ENCODE peak calls at places on chromosomes 2 and 18, in eight cellular contexts. One of them, this sample, is unnamed.
A peak's percentile ranks its signal among the peaks of the same experiment; 100 is the strongest.

GRCh38 chr2:207937818-207938217 is 87.5 kb downstream of the PLEKHM3 start:
- DNase-seq in kidney: no peak
- DNase-seq in SJSA1: no peak
- DNase-seq in tibial artery: no peak
- DNase-seq in endodermal cell: no peak
- DNase-seq in lung: no peak
- DNase-seq in esophagus muscularis mucosa: no peak
- DNase-seq in effector memory CD4-positive, alpha-beta T cell: no peak
- DNase-seq in this sample: no peak

GRCh38 chr2:133171396-133172004 is 396.8 kb downstream of the NCKAP5 start:
- DNase-seq in tibial artery: no peak
- DNase-seq in endodermal cell: peak; percentile 45
- DNase-seq in lung: no peak
- DNase-seq in SJSA1: peak; percentile 41
- DNase-seq in esophagus muscularis mucosa: no peak
- DNase-seq in effector memory CD4-positive, alpha-beta T cell: no peak
- DNase-seq in kidney: no peak
- DNase-seq in this sample: no peak

GRCh38 chr2:172374318-172375240 is 52.8 kb upstream of the ITGA6 start:
- DNase-seq in kidney: no peak
- DNase-seq in tibial artery: no peak
- DNase-seq in effector memory CD4-positive, alpha-beta T cell: no peak
- DNase-seq in SJSA1: no peak
- DNase-seq in esophagus muscularis mucosa: no peak
- DNase-seq in endodermal cell: no peak
- DNase-seq in lung: no peak
- DNase-seq in this sample: no peak

GRCh38 chr2:226999676-227000075 is 163.8 kb downstream of the RHBDD1 start:
- DNase-seq in effector memory CD4-positive, alpha-beta T cell: no peak
- DNase-seq in esophagus muscularis mucosa: no peak
- DNase-seq in tibial artery: no peak
- DNase-seq in endodermal cell: no peak
- DNase-seq in kidney: no peak
- DNase-seq in lung: no peak
- DNase-seq in SJSA1: no peak
- DNase-seq in this sample: no peak

GRCh38 chr2:6184532-6185302 is 492.5 kb downstream of the SOX11 start:
- DNase-seq in kidney: no peak
- DNase-seq in lung: no peak
- DNase-seq in effector memory CD4-positive, alpha-beta T cell: no peak
- DNase-seq in SJSA1: no peak
- DNase-seq in tibial artery: no peak
- DNase-seq in endodermal cell: no peak
- DNase-seq in esophagus muscularis mucosa: no peak
- DNase-seq in this sample: no peak

GRCh38 chr2:189763908-189764661 is 1.5 kb upstream of the OSGEPL1 start:
- DNase-seq in esophagus muscularis mucosa: no peak
- DNase-seq in tibial artery: no peak
- DNase-seq in SJSA1: no peak
- DNase-seq in lung: no peak
- DNase-seq in endodermal cell: no peak
- DNase-seq in kidney: no peak
- DNase-seq in effector memory CD4-positive, alpha-beta T cell: no peak
- DNase-seq in this sample: no peak

GRCh38 chr18:75783816-75784215 is 356.3 kb upstream of the SMIM21 start:
- DNase-seq in SJSA1: no peak
- DNase-seq in tibial artery: no peak
- DNase-seq in esophagus muscularis mucosa: no peak
- DNase-seq in lung: no peak
- DNase-seq in endodermal cell: no peak
- DNase-seq in kidney: no peak
- DNase-seq in effector memory CD4-positive, alpha-beta T cell: no peak
- DNase-seq in this sample: no peak

GRCh38 chr2:180728928-180729559 is 251.4 kb upstream of the UBE2E3 start:
- DNase-seq in lung: no peak
- DNase-seq in esophagus muscularis mucosa: no peak
- DNase-seq in tibial artery: no peak
- DNase-seq in effector memory CD4-positive, alpha-beta T cell: no peak
- DNase-seq in SJSA1: no peak
- DNase-seq in endodermal cell: no peak
- DNase-seq in kidney: no peak
- DNase-seq in this sample: no peak

GRCh38 chr2:150135223-150135883 is 352.1 kb downstream of the RND3 start:
- DNase-seq in SJSA1: no peak
- DNase-seq in lung: no peak
- DNase-seq in tibial artery: no peak
- DNase-seq in esophagus muscularis mucosa: no peak
- DNase-seq in endodermal cell: no peak
- DNase-seq in effector memory CD4-positive, alpha-beta T cell: no peak
- DNase-seq in kidney: no peak
- DNase-seq in this sample: no peak

GRCh38 chr2:44805836-44806235 is 135.7 kb upstream of the SIX3 start:
- DNase-seq in effector memory CD4-positive, alpha-beta T cell: no peak
- DNase-seq in kidney: no peak
- DNase-seq in SJSA1: no peak
- DNase-seq in lung: no peak
- DNase-seq in tibial artery: no peak
- DNase-seq in endodermal cell: no peak
- DNase-seq in esophagus muscularis mucosa: no peak
- DNase-seq in this sample: no peak

GRCh38 chr2:118752762-118753429 is 94.6 kb downstream of the EN1 start:
- DNase-seq in lung: no peak
- DNase-seq in effector memory CD4-positive, alpha-beta T cell: no peak
- DNase-seq in esophagus muscularis mucosa: no peak
- DNase-seq in tibial artery: no peak
- DNase-seq in SJSA1: no peak
- DNase-seq in endodermal cell: no peak
- DNase-seq in kidney: no peak
- DNase-seq in this sample: no peak

GRCh38 chr2:72722492-72723090 is 103.2 kb downstream of the EXOC6B start:
- DNase-seq in endodermal cell: no peak
- DNase-seq in lung: no peak
- DNase-seq in tibial artery: no peak
- DNase-seq in kidney: no peak
- DNase-seq in esophagus muscularis mucosa: no peak
- DNase-seq in effector memory CD4-positive, alpha-beta T cell: no peak
- DNase-seq in SJSA1: peak; percentile 57
- DNase-seq in this sample: no peak

GRCh38 chr2:46315103-46315890 is 18.1 kb downstream of the EPAS1 start:
- DNase-seq in kidney: peak; percentile 95
- DNase-seq in SJSA1: peak; percentile 78
- DNase-seq in endodermal cell: no peak
- DNase-seq in tibial artery: peak; percentile 97
- DNase-seq in esophagus muscularis mucosa: peak; percentile 96
- DNase-seq in effector memory CD4-positive, alpha-beta T cell: no peak
- DNase-seq in lung: peak; percentile 87
- DNase-seq in this sample: no peak

GRCh38 chr2:30366199-30366691 is 80.8 kb upstream of the LCLAT1 start:
- DNase-seq in lung: no peak
- DNase-seq in kidney: no peak
- DNase-seq in effector memory CD4-positive, alpha-beta T cell: no peak
- DNase-seq in esophagus muscularis mucosa: no peak
- DNase-seq in SJSA1: peak; percentile 91
- DNase-seq in endodermal cell: no peak
- DNase-seq in tibial artery: no peak
- DNase-seq in this sample: no peak

GRCh38 chr2:174023591-174024523 is 58.7 kb upstream of the SP3 start:
- DNase-seq in endodermal cell: peak; percentile 86
- DNase-seq in lung: peak; percentile 54
- DNase-seq in SJSA1: no peak
- DNase-seq in kidney: no peak
- DNase-seq in tibial artery: peak; percentile 79
- DNase-seq in esophagus muscularis mucosa: no peak
- DNase-seq in effector memory CD4-positive, alpha-beta T cell: no peak
- DNase-seq in this sample: no peak

GRCh38 chr2:47307066-47307465 is 95.9 kb upstream of the MSH2 start:
- DNase-seq in endodermal cell: no peak
- DNase-seq in SJSA1: no peak
- DNase-seq in effector memory CD4-positive, alpha-beta T cell: no peak
- DNase-seq in esophagus muscularis mucosa: no peak
- DNase-seq in kidney: no peak
- DNase-seq in lung: no peak
- DNase-seq in tibial artery: no peak
- DNase-seq in this sample: no peak

GRCh38 chr2:172783091-172783898 is 47.6 kb downstream of the RAPGEF4 start:
- DNase-seq in lung: no peak
- DNase-seq in endodermal cell: peak; percentile 54
- DNase-seq in SJSA1: peak; percentile 78
- DNase-seq in effector memory CD4-positive, alpha-beta T cell: no peak
- DNase-seq in tibial artery: no peak
- DNase-seq in kidney: peak; percentile 83
- DNase-seq in esophagus muscularis mucosa: no peak
- DNase-seq in this sample: no peak

GRCh38 chr2:38592951-38593350 is 9.8 kb downstream of the HNRNPLL start:
- DNase-seq in esophagus muscularis mucosa: no peak
- DNase-seq in effector memory CD4-positive, alpha-beta T cell: no peak
- DNase-seq in lung: no peak
- DNase-seq in tibial artery: no peak
- DNase-seq in SJSA1: no peak
- DNase-seq in endodermal cell: no peak
- DNase-seq in kidney: no peak
- DNase-seq in this sample: no peak

GRCh38 chr18:35029770-35030169 is 11.4 kb upstream of the MAPRE2 start:
- DNase-seq in tibial artery: no peak
- DNase-seq in lung: no peak
- DNase-seq in endodermal cell: no peak
- DNase-seq in SJSA1: no peak
- DNase-seq in esophagus muscularis mucosa: no peak
- DNase-seq in effector memory CD4-positive, alpha-beta T cell: no peak
- DNase-seq in kidney: no peak
- DNase-seq in this sample: no peak

GRCh38 chr2:10668402-10669012 is 21.3 kb downstream of the NOL10 start:
- DNase-seq in kidney: no peak
- DNase-seq in SJSA1: no peak
- DNase-seq in effector memory CD4-positive, alpha-beta T cell: no peak
- DNase-seq in lung: no peak
- DNase-seq in endodermal cell: no peak
- DNase-seq in tibial artery: no peak
- DNase-seq in esophagus muscularis mucosa: no peak
- DNase-seq in this sample: peak; percentile 20

GRCh38 chr18:48022531-48023330 is 92.3 kb upstream of the SMAD2 start:
- DNase-seq in endodermal cell: peak; percentile 56
- DNase-seq in kidney: no peak
- DNase-seq in tibial artery: peak; percentile 59
- DNase-seq in esophagus muscularis mucosa: no peak
- DNase-seq in effector memory CD4-positive, alpha-beta T cell: no peak
- DNase-seq in SJSA1: no peak
- DNase-seq in lung: no peak
- DNase-seq in this sample: no peak

GRCh38 chr2:41930807-41931566 is 116.8 kb upstream of the PKDCC start:
- DNase-seq in SJSA1: no peak
- DNase-seq in lung: no peak
- DNase-seq in endodermal cell: no peak
- DNase-seq in esophagus muscularis mucosa: no peak
- DNase-seq in tibial artery: no peak
- DNase-seq in kidney: peak; percentile 77
- DNase-seq in effector memory CD4-positive, alpha-beta T cell: no peak
- DNase-seq in this sample: no peak

GRCh38 chr2:196242131-196242620 is 70.8 kb upstream of the STK17B start:
- DNase-seq in SJSA1: no peak
- DNase-seq in kidney: no peak
- DNase-seq in tibial artery: no peak
- DNase-seq in esophagus muscularis mucosa: no peak
- DNase-seq in effector memory CD4-positive, alpha-beta T cell: no peak
- DNase-seq in endodermal cell: no peak
- DNase-seq in lung: no peak
- DNase-seq in this sample: no peak

DNA sequence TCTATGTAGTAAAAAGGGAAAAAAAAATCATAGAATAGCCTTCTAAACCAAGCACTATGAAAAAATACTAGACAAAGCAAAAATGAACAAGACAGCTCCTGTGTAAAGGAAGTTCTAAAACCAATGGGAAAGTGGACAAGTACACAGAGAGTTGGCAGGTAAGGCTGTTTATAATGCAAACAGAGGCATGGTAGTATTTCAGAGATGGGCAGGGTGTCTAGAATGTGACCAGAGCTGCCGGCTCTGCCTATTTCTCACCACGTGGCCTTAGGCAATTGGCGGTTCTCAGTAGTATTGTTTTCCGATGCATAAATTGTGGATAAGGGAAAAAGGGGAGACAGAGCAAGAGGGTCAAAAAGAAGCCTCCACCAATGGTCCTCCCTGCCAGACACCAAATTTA is 173.6 kb downstream of the ANKRD30B start:
- DNase-seq in kidney: no peak
- DNase-seq in SJSA1: no peak
- DNase-seq in lung: no peak
- DNase-seq in tibial artery: no peak
- DNase-seq in endodermal cell: no peak
- DNase-seq in effector memory CD4-positive, alpha-beta T cell: no peak
- DNase-seq in esophagus muscularis mucosa: no peak
- DNase-seq in this sample: no peak
- H3K9me3 ChIP-seq in kidney: peaks cover 4% of the 10 kb centered on the region
- H3K9me3 ChIP-seq in SJSA1: peaks cover 15% of the 10 kb centered on the region
- H3K9me3 ChIP-seq in lung: no peaks in the 10 kb centered on the region
- H3K9me3 ChIP-seq in tibial artery: no peaks in the 10 kb centered on the region
- H3K9me3 ChIP-seq in endodermal cell: peaks cover 87% of the 10 kb centered on the region
- H3K9me3 ChIP-seq in effector memory CD4-positive, alpha-beta T cell: no peaks in the 10 kb centered on the region
- H3K9me3 ChIP-seq in esophagus muscularis mucosa: no peaks in the 10 kb centered on the region
- H3K9me3 ChIP-seq in this sample: no peaks in the 10 kb centered on the region

GRCh38 chr2:108458082-108458481 is 9.1 kb downstream of the GCC2 start:
- DNase-seq in esophagus muscularis mucosa: no peak
- DNase-seq in SJSA1: no peak
- DNase-seq in kidney: no peak
- DNase-seq in lung: no peak
- DNase-seq in endodermal cell: no peak
- DNase-seq in tibial artery: no peak
- DNase-seq in effector memory CD4-positive, alpha-beta T cell: no peak
- DNase-seq in this sample: no peak
- H3K9me3 ChIP-seq in esophagus muscularis mucosa: no peaks in the 10 kb centered on the region
- H3K9me3 ChIP-seq in SJSA1: no peaks in the 10 kb centered on the region
- H3K9me3 ChIP-seq in kidney: peaks cover 12% of the 10 kb centered on the region
- H3K9me3 ChIP-seq in lung: no peaks in the 10 kb centered on the region
- H3K9me3 ChIP-seq in endodermal cell: peaks cover 18% of the 10 kb centered on the region
- H3K9me3 ChIP-seq in tibial artery: peaks cover 12% of the 10 kb centered on the region
- H3K9me3 ChIP-seq in effector memory CD4-positive, alpha-beta T cell: peaks cover 4% of the 10 kb centered on the region
- H3K9me3 ChIP-seq in this sample: no peaks in the 10 kb centered on the region

GRCh38 chr2:125418483-125418882 is 1237.5 kb upstream of the GYPC start:
- DNase-seq in effector memory CD4-positive, alpha-beta T cell: no peak
- DNase-seq in tibial artery: no peak
- DNase-seq in kidney: no peak
- DNase-seq in lung: no peak
- DNase-seq in endodermal cell: no peak
- DNase-seq in esophagus muscularis mucosa: no peak
- DNase-seq in SJSA1: no peak
- DNase-seq in this sample: no peak
- H3K9me3 ChIP-seq in effector memory CD4-positive, alpha-beta T cell: no peaks in the 10 kb centered on the region
- H3K9me3 ChIP-seq in tibial artery: no peaks in the 10 kb centered on the region
- H3K9me3 ChIP-seq in kidney: no peaks in the 10 kb centered on the region
- H3K9me3 ChIP-seq in lung: no peaks in the 10 kb centered on the region
- H3K9me3 ChIP-seq in endodermal cell: no peaks in the 10 kb centered on the region
- H3K9me3 ChIP-seq in esophagus muscularis mucosa: no peaks in the 10 kb centered on the region
- H3K9me3 ChIP-seq in SJSA1: no peaks in the 10 kb centered on the region
- H3K9me3 ChIP-seq in this sample: no peaks in the 10 kb centered on the region

DNA sequence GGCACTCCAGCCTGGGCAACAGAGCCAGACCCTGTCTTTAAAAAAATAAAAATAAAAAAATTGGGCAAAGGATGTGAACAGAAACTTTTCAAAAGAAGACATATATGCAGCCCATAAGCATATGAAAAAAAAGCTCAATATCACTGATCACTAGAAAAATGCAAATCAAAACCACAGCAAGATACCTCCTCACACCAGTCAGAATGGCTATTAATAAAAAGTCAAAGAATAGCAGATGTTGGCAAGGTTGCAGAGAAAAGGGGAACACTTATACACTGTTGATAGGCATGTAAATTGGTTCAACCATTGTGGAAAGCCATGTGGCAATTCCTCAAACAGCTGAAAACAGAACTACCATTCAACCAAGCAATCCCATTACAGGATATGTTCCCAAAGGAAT is 204.1 kb upstream of the SRD5A2 start:
- DNase-seq in lung: no peak
- DNase-seq in kidney: no peak
- DNase-seq in tibial artery: no peak
- DNase-seq in endodermal cell: no peak
- DNase-seq in effector memory CD4-positive, alpha-beta T cell: no peak
- DNase-seq in esophagus muscularis mucosa: no peak
- DNase-seq in SJSA1: no peak
- DNase-seq in this sample: no peak
- H3K9me3 ChIP-seq in lung: no peaks in the 10 kb centered on the region
- H3K9me3 ChIP-seq in kidney: no peaks in the 10 kb centered on the region
- H3K9me3 ChIP-seq in tibial artery: peaks cover 8% of the 10 kb centered on the region
- H3K9me3 ChIP-seq in endodermal cell: peaks cover 7% of the 10 kb centered on the region
- H3K9me3 ChIP-seq in effector memory CD4-positive, alpha-beta T cell: no peaks in the 10 kb centered on the region
- H3K9me3 ChIP-seq in esophagus muscularis mucosa: no peaks in the 10 kb centered on the region
- H3K9me3 ChIP-seq in SJSA1: no peaks in the 10 kb centered on the region
- H3K9me3 ChIP-seq in this sample: no peaks in the 10 kb centered on the region